ENCODE peak calls at places on chromosome 2, in five cellular contexts. G is CD8-positive, alpha-beta T cell; D is natural killer cell; I is GM12865; J is HepG2. A is an unnamed sample.

GRCh38 chr2:134154269-134154668 is 99.6 kb upstream of the MGAT5 start:
- DNase-seq in D (no peak), G (no peak), I (peak), J (no peak), A (no peak)

GRCh38 chr2:32947484-32948143 is 861 bp downstream of the LTBP1 start:
- DNase-seq in I (peak), J (no peak), D (no peak), G (no peak), A (peak)

GRCh38 chr2:145027073-145027459 is 507.1 kb upstream of the ZEB2 start:
- DNase-seq in D (no peak), J (no peak), G (no peak), I (no peak), A (no peak)

GRCh38 chr2:231472816-231473215 is 8.5 kb upstream of the NCL start:
- DNase-seq in D (no peak), I (no peak), J (no peak), G (no peak), A (no peak)

GRCh38 chr2:214076527-214076926 is 334.3 kb upstream of the VWC2L start:
- DNase-seq in G (no peak), J (no peak), D (no peak), I (no peak), A (no peak)

GRCh38 chr2:8006181-8006580 is 675.7 kb upstream of the ID2 start:
- DNase-seq in I (no peak), J (no peak), G (no peak), D (no peak), A (no peak)

GRCh38 chr2:10030311-10030736 is 13.0 kb upstream of the KLF11 start:
- DNase-seq in D (no peak), G (no peak), J (peak), I (no peak), A (no peak)

GRCh38 chr2:70089220-70089945 is 2.1 kb downstream of the PCBP1 start:
- DNase-seq in J (peak), I (peak), D (no peak), G (no peak), A (peak)

GRCh38 chr2:239928457-239929350 is 96.4 kb downstream of the NDUFA10 start:
- DNase-seq in I (no peak), J (no peak), D (no peak), G (no peak), A (no peak)

GRCh38 chr2:180901331-180901730 is 79.1 kb upstream of the UBE2E3 start:
- DNase-seq in J (no peak), G (no peak), D (no peak), I (no peak), A (no peak)

GRCh38 chr2:66440011-66440542 is 5.2 kb downstream of the MEIS1 start:
- DNase-seq in D (no peak), J (no peak), G (no peak), I (no peak), A (no peak)

GRCh38 chr2:180980943-180981898 is 816 bp downstream of the UBE2E3 start:
- DNase-seq in J (no peak), G (peak), D (peak), I (peak), A (no peak)

GRCh38 chr2:43158259-43158880 is 68.0 kb downstream of the ZFP36L2 start:
- DNase-seq in G (peak), I (peak), J (peak), D (peak), A (no peak)

GRCh38 chr2:45169339-45170190 is 160.3 kb upstream of the SIX2 start:
- DNase-seq in J (no peak), G (no peak), I (no peak), D (no peak), A (peak)

GRCh38 chr2:98102878-98103277 is 15.9 kb downstream of the VWA3B start:
- DNase-seq in J (no peak), I (no peak), G (no peak), D (no peak), A (no peak)

GRCh38 chr2:46490521-46491141 is 11.3 kb downstream of the TMEM247 start:
- DNase-seq in I (peak), G (no peak), J (no peak), D (no peak), A (no peak)

GRCh38 chr2:7601990-7602389 is 684.8 kb downstream of the RNF144A start:
- DNase-seq in G (no peak), J (no peak), D (no peak), I (no peak), A (no peak)

GRCh38 chr2:48844418-48845155 is 89.1 kb upstream of the LHCGR start:
- DNase-seq in I (no peak), D (no peak), J (no peak), G (no peak), A (no peak)

GRCh38 chr2:179338681-179339080 is 74.0 kb upstream of the SESTD1 start:
- DNase-seq in J (no peak), G (no peak), D (no peak), I (no peak), A (no peak)

GRCh38 chr2:37856101-37856751 is 68.9 kb upstream of the RMDN2 start:
- DNase-seq in D (no peak), I (no peak), J (no peak), G (no peak), A (no peak)

GRCh38 chr2:10065683-10066055 is 14.5 kb downstream of the CYS1 start:
- DNase-seq in I (no peak), D (no peak), J (no peak), G (no peak), A (no peak)

GRCh38 chr2:97005353-97005752 is 19.0 kb upstream of the FAM178B start:
- DNase-seq in J (peak), G (no peak), D (no peak), I (no peak), A (no peak)

GRCh38 chr2:98749053-98749450 is 18.1 kb upstream of the MGAT4A start:
- DNase-seq in D (no peak), G (no peak), I (peak), J (no peak), A (no peak)

GRCh38 chr2:28958689-28959088 is 22.4 kb upstream of the TOGARAM2 start:
- DNase-seq in I (peak), G (peak), D (peak), J (peak), A (no peak)

GRCh38 chr2:217371681-217372297 is 511.9 kb upstream of the TNP1 start:
- DNase-seq in J (peak), I (no peak), D (no peak), G (no peak), A (no peak)

GRCh38 chr2:62881162-62881795 is 169.4 kb upstream of the OTX1 start:
- DNase-seq in I (no peak), J (no peak), D (no peak), G (no peak), A (no peak)

GRCh38 chr2:201139836-201140599 is 24.1 kb downstream of the CFLAR start:
- DNase-seq in J (no peak), I (no peak), D (no peak), G (no peak), A (no peak)
- TF ChIP-seq CTCF in J (no peak), I (no peak), D (no peak), G (no peak), A (no peak)

DNA sequence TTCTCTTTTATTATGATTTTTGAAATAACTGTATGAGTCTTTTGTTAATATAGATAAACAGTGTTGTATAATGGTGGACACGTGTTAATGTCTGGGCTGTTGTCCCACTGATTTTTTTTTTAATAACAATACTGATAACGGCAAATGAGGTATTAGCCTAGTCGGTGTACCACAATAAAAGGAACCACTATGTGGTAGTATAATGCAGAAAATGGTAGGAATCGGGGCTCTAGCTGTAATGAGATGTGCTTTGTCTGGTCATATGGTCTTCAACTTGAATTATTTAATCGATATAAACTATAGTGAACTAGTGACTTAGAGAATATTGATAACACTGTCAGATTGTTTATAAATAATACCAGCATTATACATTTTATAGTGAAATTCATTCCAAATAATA is 517.9 kb upstream of the SPHKAP start:
- DNase-seq in G (no peak), I (no peak), D (no peak), J (no peak), A (no peak)
- TF ChIP-seq CTCF in G (no peak), I (no peak), D (no peak), J (no peak), A (no peak)

GRCh38 chr2:170362895-170363582 is 185.1 kb downstream of the MYO3B start:
- DNase-seq in J (no peak), I (no peak), D (no peak), G (no peak), A (no peak)
- TF ChIP-seq CTCF in J (no peak), I (no peak), D (no peak), G (no peak), A (no peak)

GRCh38 chr2:153787612-153788011 is 84.1 kb upstream of the GALNT13 start:
- DNase-seq in D (no peak), J (no peak), I (no peak), G (no peak), A (no peak)
- TF ChIP-seq CTCF in D (no peak), J (no peak), I (no peak), G (no peak), A (no peak)

GRCh38 chr2:130251520-130251864 is 53.3 kb upstream of the TUBA3E start:
- DNase-seq in G (no peak), J (no peak), D (no peak), I (no peak), A (no peak)

GRCh38 chr2:130251865-130252620 is 53.8 kb upstream of the TUBA3E start:
- DNase-seq in D (no peak), I (no peak), G (no peak), J (no peak), A (no peak)

DNA sequence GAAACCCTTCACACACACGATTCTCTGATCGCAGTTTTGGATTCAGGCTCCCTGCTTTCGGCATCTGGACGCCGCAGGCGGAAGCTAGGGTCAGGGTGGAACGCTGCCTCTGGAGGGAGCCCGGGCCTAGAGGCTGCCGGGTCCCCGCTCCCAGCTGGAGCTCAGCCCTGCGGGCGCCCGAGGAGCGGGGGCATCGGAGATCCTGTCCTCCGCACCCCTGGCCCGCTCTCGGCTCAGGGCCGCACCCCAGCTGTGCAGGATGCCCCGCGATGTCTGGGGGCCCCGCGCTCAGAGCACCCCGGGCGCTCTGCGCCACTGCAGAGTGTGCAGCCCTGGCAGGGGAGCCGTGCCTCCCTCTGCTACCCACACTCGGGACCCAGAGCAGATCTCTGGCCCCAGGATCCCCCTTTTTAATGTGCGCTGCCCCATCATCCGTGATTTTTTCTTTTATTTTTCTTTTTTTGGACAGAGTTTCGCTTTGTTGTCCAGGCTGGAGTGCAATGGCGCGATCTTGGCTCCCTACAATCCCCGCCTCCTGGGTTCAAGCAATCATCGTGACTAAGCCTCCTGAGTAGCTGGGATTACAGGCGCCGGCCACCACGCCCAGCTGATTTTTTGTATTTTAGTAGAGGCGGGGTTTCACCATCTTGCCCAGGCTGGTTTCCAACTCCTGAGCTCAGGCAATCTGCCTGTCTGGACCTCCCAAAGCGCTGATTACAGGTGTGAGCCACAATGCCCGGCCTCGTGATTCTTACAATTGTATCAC is 54.8 kb upstream of the TUBA3E start:
- DNase-seq in D (no peak), I (no peak), J (no peak), G (no peak), A (no peak)
- TF ChIP-seq CTCF in D (no peak), I (no peak), J (no peak), G (no peak), A (no peak)

GRCh38 chr2:186907897-186908296 is 58.9 kb upstream of the ZSWIM2 start:
- DNase-seq in J (no peak), G (no peak), D (no peak), I (no peak), A (no peak)

GRCh38 chr2:186909095-186909494 is 60.1 kb upstream of the ZSWIM2 start:
- DNase-seq in G (no peak), D (no peak), J (no peak), I (no peak), A (no peak)

DNA sequence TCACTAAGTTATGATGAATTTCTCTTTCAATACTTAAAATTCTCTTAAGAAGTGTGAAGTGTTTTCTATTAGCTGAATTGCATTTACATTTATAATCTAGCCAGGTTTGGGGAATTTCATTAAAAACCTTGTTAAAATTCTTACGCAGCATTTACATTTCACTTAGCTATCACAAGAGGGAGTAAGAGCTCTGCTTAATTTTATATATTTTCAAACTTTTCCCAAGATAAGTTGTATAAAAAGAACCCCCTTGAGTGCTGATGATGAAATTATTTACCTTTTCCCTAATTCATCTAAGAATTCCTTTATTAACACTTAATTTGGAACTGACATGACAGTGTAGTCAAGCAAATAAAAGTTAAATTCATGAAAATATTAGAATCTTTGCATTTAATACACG is 54.2 kb upstream of the ZSWIM2 start:
- DNase-seq in I (no peak), D (no peak), J (no peak), G (no peak), A (no peak)
- TF ChIP-seq CTCF in I (peak), D (no peak), J (no peak), G (no peak), A (peak)

DNA sequence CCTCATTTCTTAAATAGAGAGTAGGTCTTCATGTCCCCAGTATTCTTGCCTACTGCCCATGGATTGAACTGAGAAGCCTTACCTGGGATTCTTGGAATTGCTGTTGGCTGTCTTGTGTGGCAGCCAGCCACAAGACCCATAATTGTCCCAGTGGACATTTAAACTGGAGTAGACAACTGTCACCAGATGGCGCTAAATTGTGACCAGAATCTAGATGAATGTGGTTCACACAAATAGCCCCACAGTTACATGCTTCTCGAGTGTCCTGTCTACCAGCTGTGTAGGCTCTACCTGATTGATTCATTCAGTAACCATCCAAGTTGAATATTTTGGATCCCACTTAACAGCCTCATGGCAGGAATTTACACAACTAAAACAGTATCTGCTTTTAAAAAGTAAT is 73.2 kb downstream of the MAP4K4 start:
- DNase-seq in I (peak), J (peak), G (no peak), D (no peak), A (no peak)
- TF ChIP-seq CTCF in I (peak), J (peak), G (no peak), D (no peak), A (peak)